ENCODE peak calls at places on chromosomes 13 and 19, in ten cellular contexts. V, A, L, K, O, D, X, Q, E and N are unnamed samples.

GRCh38 chr19:54707932-54708331 is 16.3 kb upstream of the KIR3DL3 start:
- DNase-seq in V (no peak), A (no peak), L (no peak), K (no peak), O (no peak), E (no peak), Q (no peak), D (no peak), X (no peak), N (no peak)

GRCh38 chr19:48819366-48819816 is 8.6 kb upstream of the BCAT2 start:
- DNase-seq in E (peak; percentile 81), V (peak; percentile 99), K (peak; percentile 70), L (no peak), A (peak; percentile 99), O (peak; percentile 98), X (peak; percentile 48), D (no peak), Q (peak; percentile 94), N (no peak)

GRCh38 chr19:709965-710714 is 1.4 kb downstream of the PALM start:
- DNase-seq in D (no peak), K (no peak), Q (peak; percentile 58), A (no peak), E (no peak), X (no peak), L (no peak), V (peak; percentile 30), O (no peak), N (no peak)

GRCh38 chr19:10193666-10194499 is 870 bp downstream of the DNMT1 start:
- DNase-seq in X (no peak), L (no peak), V (peak; percentile 70), O (no peak), D (no peak), A (peak; percentile 81), K (peak; percentile 67), Q (no peak), E (peak; percentile 40), N (no peak)

GRCh38 chr13:26047040-26047439 is 4.8 kb downstream of the SHISA2 start:
- DNase-seq in D (no peak), Q (no peak), O (no peak), A (no peak), L (no peak), X (no peak), K (no peak), E (no peak), V (no peak), N (no peak)

GRCh38 chr13:47175172-47175806 is 278.4 kb upstream of the HTR2A start:
- DNase-seq in Q (no peak), A (peak; percentile 91), K (peak; percentile 94), V (peak; percentile 76), O (no peak), X (no peak), E (peak; percentile 81), D (no peak), L (no peak), N (peak; percentile 64)

GRCh38 chr13:52879950-52880650 is 31.7 kb upstream of the PCDH8 start:
- DNase-seq in A (no peak), K (no peak), E (no peak), D (no peak), X (no peak), L (peak; percentile 29), V (no peak), Q (no peak), O (no peak), N (no peak)

GRCh38 chr13:51870616-51871015 is 8.8 kb downstream of the CCDC70 start:
- DNase-seq in V (no peak), L (no peak), A (no peak), K (no peak), Q (no peak), X (no peak), E (no peak), D (no peak), O (no peak), N (no peak)

GRCh38 chr13:32537580-32538233 is 888 bp downstream of the N4BP2L2 start:
- DNase-seq in K (peak; percentile 7), Q (peak; percentile 39), L (no peak), V (peak; percentile 26), O (peak; percentile 19), A (peak; percentile 29), E (peak; percentile 28), D (no peak), X (no peak), N (no peak)

GRCh38 chr13:95882121-95882520 is 171.1 kb downstream of the UGGT2 start:
- DNase-seq in K (no peak), O (no peak), E (no peak), V (no peak), D (no peak), L (no peak), A (no peak), Q (no peak), X (no peak), N (no peak)

GRCh38 chr13:52002361-52002760 is 8.9 kb downstream of the ATP7B start:
- DNase-seq in X (no peak), A (no peak), Q (no peak), K (no peak), V (no peak), D (no peak), O (no peak), L (no peak), E (no peak), N (no peak)

GRCh38 chr19:8571006-8571411 is 6.2 kb downstream of the MYO1F start:
- DNase-seq in O (peak; percentile 30), X (no peak), V (no peak), E (peak; percentile 73), A (peak; percentile 71), Q (no peak), D (no peak), K (peak; percentile 54), L (no peak), N (no peak)

GRCh38 chr19:17751103-17751911 is at the start of gene FCHO1:
- DNase-seq in Q (no peak), V (no peak), E (no peak), O (peak; percentile 38), X (no peak), K (no peak), D (no peak), A (no peak), L (no peak), N (no peak)
- H3K4me3 ChIP-seq in Q (no peak within 1 kb of the TSS), V (no peak within 1 kb of the TSS), E (no peak within 1 kb of the TSS), O (no peak within 1 kb of the TSS), X (peak within 1 kb of the TSS; percentile 93), K (no peak within 1 kb of the TSS), D (no peak within 1 kb of the TSS), A (no peak within 1 kb of the TSS), L (no peak within 1 kb of the TSS), N (no peak within 1 kb of the TSS)

DNA sequence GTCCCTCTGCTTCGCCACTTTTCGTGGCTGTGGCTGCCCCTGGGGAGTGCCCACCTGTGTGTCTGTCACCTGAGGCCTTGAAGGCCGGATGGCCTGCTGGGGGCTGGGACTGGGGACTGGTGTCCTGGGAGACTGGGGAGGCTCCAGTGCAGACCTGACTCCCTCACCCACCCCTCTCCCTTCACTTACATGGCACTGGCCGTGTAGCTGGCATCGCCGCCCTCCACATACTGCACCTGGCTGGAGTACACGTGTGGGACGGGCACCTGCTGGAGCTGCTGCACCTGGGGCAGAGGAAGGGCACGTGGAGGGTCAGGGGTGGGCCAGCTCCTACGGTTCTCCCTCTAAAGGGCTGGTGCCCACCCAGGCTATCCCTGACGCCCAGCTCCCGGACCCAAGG is 25.5 kb downstream of the DCAF15 start:
- DNase-seq in E (no peak), A (no peak), V (no peak), L (no peak), O (no peak), Q (no peak), K (no peak), X (no peak), D (no peak), N (no peak)
- H3K4me3 ChIP-seq in E (no peak overlapping the region), A (no peak overlapping the region), V (no peak overlapping the region), L (no peak overlapping the region), O (no peak overlapping the region), Q (no peak overlapping the region), K (no peak overlapping the region), X (no peak overlapping the region), D (no peak overlapping the region), N (no peak overlapping the region)

DNA sequence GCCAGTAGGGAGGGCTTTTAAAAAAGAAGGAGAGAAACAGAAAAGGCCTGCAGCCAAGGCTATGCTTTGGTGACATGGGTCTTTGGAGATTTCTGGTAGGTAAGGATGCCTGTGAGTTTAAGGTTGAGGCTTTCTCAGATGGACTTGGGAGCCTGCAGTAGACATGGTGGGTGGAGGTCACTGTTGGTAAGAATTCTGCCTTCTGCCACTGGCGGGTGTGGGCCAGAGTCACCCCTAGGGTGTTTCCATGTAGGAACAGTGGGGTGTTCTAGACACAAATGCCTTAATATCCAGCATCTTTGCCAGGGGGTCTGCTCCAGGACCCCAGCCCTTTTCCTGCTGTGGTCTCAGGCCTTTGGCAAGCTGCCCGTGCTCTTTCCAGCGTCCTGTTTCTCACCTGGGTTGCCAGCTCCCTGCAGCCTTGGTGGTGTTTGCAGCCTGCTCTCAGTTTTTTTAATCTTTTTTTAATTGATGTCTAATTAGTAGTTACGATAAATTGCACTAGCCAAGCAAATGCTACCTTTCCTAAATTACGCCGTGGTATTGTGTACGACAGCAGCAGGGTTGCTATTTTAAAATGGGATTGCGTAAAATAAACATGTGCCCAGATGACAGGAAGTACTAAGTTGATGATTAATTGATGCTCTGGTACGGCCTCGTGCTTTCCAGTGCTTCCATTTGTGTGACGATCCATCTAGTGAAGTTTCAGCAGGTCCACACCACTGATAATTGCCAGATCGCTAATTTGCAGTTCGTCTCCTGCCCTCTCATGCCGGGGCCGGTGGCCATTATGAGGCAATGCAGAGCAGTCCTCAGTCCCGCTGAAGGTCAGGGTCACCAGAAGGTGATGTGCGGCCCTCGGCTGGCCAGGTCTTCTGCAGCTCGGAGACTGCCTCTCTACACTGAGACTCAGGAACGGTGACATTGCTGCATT is 35.3 kb upstream of the NPAS1 start:
- DNase-seq in V (peak; percentile 74), E (peak; percentile 81), K (peak; percentile 75), X (no peak), Q (peak; percentile 50), L (no peak), A (peak; percentile 83), D (no peak), O (peak; percentile 77), N (no peak)
- H3K4me3 ChIP-seq in V (no peak overlapping the region), E (no peak overlapping the region), K (no peak overlapping the region), X (no peak overlapping the region), Q (no peak overlapping the region), L (no peak overlapping the region), A (no peak overlapping the region), D (no peak overlapping the region), O (no peak overlapping the region), N (no peak overlapping the region)

GRCh38 chr19:13731147-13731964 is 33.0 kb upstream of the MRI1 start:
- DNase-seq in E (peak; percentile 96), D (peak; percentile 65), Q (peak; percentile 96), X (peak; percentile 96), O (peak; percentile 96), V (peak; percentile 98), A (peak; percentile 98), L (peak; percentile 87), K (peak; percentile 98), N (peak; percentile 90)

GRCh38 chr19:13729859-13730258 is 34.5 kb upstream of the MRI1 start:
- DNase-seq in A (peak; percentile 41), K (peak; percentile 56), V (peak; percentile 50), Q (no peak), X (no peak), D (no peak), O (no peak), E (no peak), L (no peak), N (peak; percentile 28)

GRCh38 chr19:13727798-13728197 is 36.5 kb upstream of the MRI1 start:
- DNase-seq in V (peak; percentile 90), K (peak; percentile 85), D (no peak), X (no peak), Q (no peak), A (peak; percentile 67), E (peak; percentile 47), O (no peak), L (no peak), N (peak; percentile 38)

GRCh38 chr19:13734751-13735150 is 29.6 kb upstream of the MRI1 start:
- DNase-seq in X (no peak), E (no peak), O (no peak), L (no peak), K (no peak), V (no peak), A (no peak), D (no peak), Q (no peak), N (no peak)

GRCh38 chr19:13732337-13732736 is 32.0 kb upstream of the MRI1 start:
- DNase-seq in K (no peak), Q (no peak), V (no peak), A (no peak), E (no peak), O (no peak), X (no peak), L (no peak), D (no peak), N (no peak)
- H3K4me3 ChIP-seq in K (peak overlapping the region; percentile 75), Q (peak overlapping the region; percentile 74), V (peak overlapping the region; percentile 85), A (peak overlapping the region; percentile 68), E (peak overlapping the region; percentile 73), O (no peak overlapping the region), X (peak overlapping the region; percentile 61), L (no peak overlapping the region), D (peak overlapping the region; percentile 89), N (peak overlapping the region; percentile 73)